ENCODE peak calls at places on chromosomes 7 and 10, in five cellular contexts. One of them, this sample, is unnamed.

GRCh38 chr10:35011771-35012191 is 78.4 kb downstream of the CUL2 start:
- DNase-seq in GM23338: no peak
- DNase-seq in PC-9: peak
- DNase-seq in cardiac muscle cell: peak
- DNase-seq in CD4-positive, alpha-beta T cell: peak
- DNase-seq in this sample: no peak

GRCh38 chr7:140350056-140350455 is 48.3 kb downstream of the SLC37A3 start:
- DNase-seq in cardiac muscle cell: no peak
- DNase-seq in GM23338: no peak
- DNase-seq in PC-9: no peak
- DNase-seq in CD4-positive, alpha-beta T cell: no peak
- DNase-seq in this sample: no peak

GRCh38 chr10:72086466-72087391 is 1.6 kb downstream of the SPOCK2 start:
- DNase-seq in GM23338: peak
- DNase-seq in PC-9: no peak
- DNase-seq in CD4-positive, alpha-beta T cell: peak
- DNase-seq in cardiac muscle cell: no peak
- DNase-seq in this sample: no peak

GRCh38 chr10:6737758-6738463 is 157.8 kb upstream of the PRKCQ start:
- DNase-seq in PC-9: peak
- DNase-seq in GM23338: no peak
- DNase-seq in cardiac muscle cell: no peak
- DNase-seq in CD4-positive, alpha-beta T cell: no peak
- DNase-seq in this sample: no peak

GRCh38 chr7:41010967-41011366 is 691.9 kb downstream of the INHBA start:
- DNase-seq in cardiac muscle cell: peak
- DNase-seq in GM23338: no peak
- DNase-seq in CD4-positive, alpha-beta T cell: no peak
- DNase-seq in PC-9: no peak
- DNase-seq in this sample: no peak

GRCh38 chr10:88652621-88653020 is 11.6 kb upstream of the LIPF start:
- DNase-seq in PC-9: no peak
- DNase-seq in CD4-positive, alpha-beta T cell: no peak
- DNase-seq in GM23338: no peak
- DNase-seq in cardiac muscle cell: no peak
- DNase-seq in this sample: no peak

GRCh38 chr7:121401896-121402295 is 5.8 kb upstream of the FAM3C start:
- DNase-seq in CD4-positive, alpha-beta T cell: no peak
- DNase-seq in cardiac muscle cell: no peak
- DNase-seq in GM23338: no peak
- DNase-seq in PC-9: no peak
- DNase-seq in this sample: no peak

GRCh38 chr7:148921806-148922205 is 37.7 kb upstream of the EZH2 start:
- DNase-seq in CD4-positive, alpha-beta T cell: no peak
- DNase-seq in GM23338: no peak
- DNase-seq in PC-9: no peak
- DNase-seq in cardiac muscle cell: no peak
- DNase-seq in this sample: no peak

GRCh38 chr10:98246911-98247820 is 20.8 kb downstream of the LOXL4 start:
- DNase-seq in CD4-positive, alpha-beta T cell: no peak
- DNase-seq in GM23338: no peak
- DNase-seq in cardiac muscle cell: no peak
- DNase-seq in PC-9: no peak
- DNase-seq in this sample: no peak

GRCh38 chr10:3499120-3499519 is 285.9 kb downstream of the KLF6 start:
- DNase-seq in PC-9: no peak
- DNase-seq in cardiac muscle cell: peak
- DNase-seq in CD4-positive, alpha-beta T cell: no peak
- DNase-seq in GM23338: peak
- DNase-seq in this sample: no peak

GRCh38 chr10:125778556-125778955 is 2.9 kb upstream of the MMP21 start:
- DNase-seq in PC-9: no peak
- DNase-seq in GM23338: no peak
- DNase-seq in CD4-positive, alpha-beta T cell: no peak
- DNase-seq in cardiac muscle cell: no peak
- DNase-seq in this sample: no peak

GRCh38 chr7:28939367-28939766 is 18.8 kb downstream of the TRIL start:
- DNase-seq in CD4-positive, alpha-beta T cell: no peak
- DNase-seq in cardiac muscle cell: no peak
- DNase-seq in PC-9: no peak
- DNase-seq in GM23338: no peak
- DNase-seq in this sample: no peak

GRCh38 chr10:58464956-58465355 is 47.7 kb upstream of the BICC1 start:
- DNase-seq in CD4-positive, alpha-beta T cell: no peak
- DNase-seq in cardiac muscle cell: no peak
- DNase-seq in GM23338: peak
- DNase-seq in PC-9: no peak
- DNase-seq in this sample: no peak

GRCh38 chr10:80046629-80047441 is 31.6 kb upstream of the TMEM254 start:
- DNase-seq in GM23338: peak
- DNase-seq in PC-9: peak
- DNase-seq in CD4-positive, alpha-beta T cell: peak
- DNase-seq in cardiac muscle cell: peak
- DNase-seq in this sample: peak

GRCh38 chr10:96840841-96841518 is 8.9 kb downstream of the LCOR start:
- DNase-seq in cardiac muscle cell: peak
- DNase-seq in PC-9: peak
- DNase-seq in CD4-positive, alpha-beta T cell: no peak
- DNase-seq in GM23338: no peak
- DNase-seq in this sample: no peak

GRCh38 chr7:63023182-63023787 is 975.4 kb upstream of the ZNF722 start:
- DNase-seq in GM23338: no peak
- DNase-seq in CD4-positive, alpha-beta T cell: no peak
- DNase-seq in cardiac muscle cell: no peak
- DNase-seq in PC-9: no peak
- DNase-seq in this sample: no peak

GRCh38 chr7:43077732-43078391 is 34.6 kb upstream of the HECW1 start:
- DNase-seq in cardiac muscle cell: peak
- DNase-seq in CD4-positive, alpha-beta T cell: no peak
- DNase-seq in GM23338: peak
- DNase-seq in PC-9: no peak
- DNase-seq in this sample: no peak

GRCh38 chr10:60123172-60123571 is 216.8 kb upstream of the CCDC6 start:
- DNase-seq in cardiac muscle cell: peak
- DNase-seq in PC-9: peak
- DNase-seq in GM23338: no peak
- DNase-seq in CD4-positive, alpha-beta T cell: no peak
- DNase-seq in this sample: no peak

GRCh38 chr10:112346774-112347173 is 27.1 kb upstream of the ACSL5 start:
- DNase-seq in PC-9: no peak
- DNase-seq in CD4-positive, alpha-beta T cell: no peak
- DNase-seq in GM23338: no peak
- DNase-seq in cardiac muscle cell: no peak
- DNase-seq in this sample: no peak

GRCh38 chr7:134755422-134756022 is 23.9 kb upstream of the CALD1 start:
- DNase-seq in CD4-positive, alpha-beta T cell: peak
- DNase-seq in PC-9: no peak
- DNase-seq in GM23338: no peak
- DNase-seq in cardiac muscle cell: peak
- DNase-seq in this sample: peak

GRCh38 chr10:126907423-126907970 is 2.3 kb downstream of the DOCK1 start:
- DNase-seq in cardiac muscle cell: no peak
- DNase-seq in CD4-positive, alpha-beta T cell: no peak
- DNase-seq in GM23338: peak
- DNase-seq in PC-9: no peak
- DNase-seq in this sample: no peak
- TF ChIP-seq CTCF in cardiac muscle cell: no peak
- TF ChIP-seq CTCF in CD4-positive, alpha-beta T cell: no peak
- TF ChIP-seq CTCF in GM23338: no peak
- TF ChIP-seq CTCF in PC-9: no peak
- TF ChIP-seq CTCF in this sample: peak

GRCh38 chr10:64430690-64431323 is 909.6 kb downstream of the REEP3 start:
- DNase-seq in CD4-positive, alpha-beta T cell: no peak
- DNase-seq in PC-9: no peak
- DNase-seq in GM23338: peak
- DNase-seq in cardiac muscle cell: peak
- DNase-seq in this sample: peak
- TF ChIP-seq CTCF in CD4-positive, alpha-beta T cell: no peak
- TF ChIP-seq CTCF in PC-9: peak
- TF ChIP-seq CTCF in GM23338: peak
- TF ChIP-seq CTCF in cardiac muscle cell: peak
- TF ChIP-seq CTCF in this sample: peak

GRCh38 chr10:93074137-93074596 is 474 bp downstream of the CYP26A1 start:
- DNase-seq in GM23338: peak
- DNase-seq in PC-9: no peak
- DNase-seq in cardiac muscle cell: no peak
- DNase-seq in CD4-positive, alpha-beta T cell: no peak
- DNase-seq in this sample: no peak
- TF ChIP-seq CTCF in GM23338: peak
- TF ChIP-seq CTCF in PC-9: no peak
- TF ChIP-seq CTCF in cardiac muscle cell: no peak
- TF ChIP-seq CTCF in CD4-positive, alpha-beta T cell: no peak
- TF ChIP-seq CTCF in this sample: no peak

GRCh38 chr7:133739817-133740216 is 387.3 kb upstream of the LRGUK start:
- DNase-seq in GM23338: no peak
- DNase-seq in CD4-positive, alpha-beta T cell: no peak
- DNase-seq in cardiac muscle cell: no peak
- DNase-seq in PC-9: no peak
- DNase-seq in this sample: no peak

GRCh38 chr7:133741703-133742102 is 385.4 kb upstream of the LRGUK start:
- DNase-seq in PC-9: no peak
- DNase-seq in cardiac muscle cell: no peak
- DNase-seq in GM23338: no peak
- DNase-seq in CD4-positive, alpha-beta T cell: no peak
- DNase-seq in this sample: no peak

GRCh38 chr7:133741078-133741477 is 386.1 kb upstream of the LRGUK start:
- DNase-seq in cardiac muscle cell: no peak
- DNase-seq in GM23338: no peak
- DNase-seq in PC-9: no peak
- DNase-seq in CD4-positive, alpha-beta T cell: no peak
- DNase-seq in this sample: no peak

GRCh38 chr7:133744451-133744850 is 382.7 kb upstream of the LRGUK start:
- DNase-seq in PC-9: no peak
- DNase-seq in cardiac muscle cell: no peak
- DNase-seq in CD4-positive, alpha-beta T cell: no peak
- DNase-seq in GM23338: no peak
- DNase-seq in this sample: no peak

DNA sequence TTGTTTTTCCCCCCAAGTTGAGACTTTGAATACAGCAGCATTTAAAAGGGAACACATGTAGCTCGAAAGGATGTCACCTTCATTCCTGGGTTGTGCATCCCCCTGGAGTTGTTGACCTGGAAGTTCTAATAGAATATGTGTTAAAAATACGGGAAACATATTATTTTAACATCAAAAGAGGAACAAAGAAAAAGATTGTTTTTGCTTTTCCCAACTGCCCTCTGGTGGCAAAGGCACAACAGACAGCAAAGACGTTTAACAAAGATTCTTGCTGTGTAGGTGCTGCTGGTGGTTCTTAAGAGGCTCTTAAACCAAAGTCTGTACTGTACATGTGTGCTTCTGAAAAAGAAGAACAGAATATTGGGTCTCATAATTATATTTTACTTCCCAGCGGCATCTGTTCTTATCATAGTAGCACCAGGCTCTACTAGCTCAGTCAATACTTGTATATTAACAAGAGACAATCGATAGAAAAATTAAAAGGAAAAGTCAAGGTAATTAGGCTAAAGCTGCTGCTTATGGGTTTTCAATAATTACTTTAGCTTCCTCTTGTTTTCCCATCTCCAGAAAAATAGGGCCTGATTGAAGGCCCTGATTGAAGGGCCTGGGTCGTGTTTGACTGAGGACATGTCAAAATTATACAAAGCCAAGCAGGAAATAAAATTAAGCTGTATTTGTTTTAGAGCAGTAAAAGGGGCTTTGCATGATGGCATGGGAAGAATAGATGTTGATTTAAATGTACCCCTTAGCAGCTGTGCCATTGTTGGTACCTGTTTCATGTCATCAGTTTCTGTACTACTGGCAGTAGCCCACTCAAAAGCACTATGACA is 384.2 kb upstream of the LRGUK start:
- DNase-seq in cardiac muscle cell: peak
- DNase-seq in CD4-positive, alpha-beta T cell: no peak
- DNase-seq in GM23338: peak
- DNase-seq in PC-9: no peak
- DNase-seq in this sample: peak
- TF ChIP-seq CTCF in cardiac muscle cell: peak
- TF ChIP-seq CTCF in CD4-positive, alpha-beta T cell: no peak
- TF ChIP-seq CTCF in GM23338: peak
- TF ChIP-seq CTCF in PC-9: peak
- TF ChIP-seq CTCF in this sample: peak

GRCh38 chr10:36465604-36466379 is 659.6 kb upstream of the ANKRD30A start:
- DNase-seq in PC-9: no peak
- DNase-seq in GM23338: no peak
- DNase-seq in CD4-positive, alpha-beta T cell: no peak
- DNase-seq in cardiac muscle cell: no peak
- DNase-seq in this sample: no peak
- TF ChIP-seq CTCF in PC-9: no peak
- TF ChIP-seq CTCF in GM23338: no peak
- TF ChIP-seq CTCF in CD4-positive, alpha-beta T cell: no peak
- TF ChIP-seq CTCF in cardiac muscle cell: no peak
- TF ChIP-seq CTCF in this sample: no peak

GRCh38 chr7:17651296-17651695 is 289.0 kb downstream of the SNX13 start:
- DNase-seq in PC-9: no peak
- DNase-seq in cardiac muscle cell: peak
- DNase-seq in CD4-positive, alpha-beta T cell: no peak
- DNase-seq in GM23338: no peak
- DNase-seq in this sample: no peak

GRCh38 chr7:17646181-17646956 is 293.9 kb downstream of the SNX13 start:
- DNase-seq in PC-9: peak
- DNase-seq in CD4-positive, alpha-beta T cell: no peak
- DNase-seq in cardiac muscle cell: peak
- DNase-seq in GM23338: peak
- DNase-seq in this sample: no peak

GRCh38 chr7:17654940-17655339 is 285.4 kb downstream of the SNX13 start:
- DNase-seq in cardiac muscle cell: no peak
- DNase-seq in PC-9: no peak
- DNase-seq in CD4-positive, alpha-beta T cell: no peak
- DNase-seq in GM23338: no peak
- DNase-seq in this sample: no peak

GRCh38 chr7:17651926-17652385 is 288.3 kb downstream of the SNX13 start:
- DNase-seq in CD4-positive, alpha-beta T cell: no peak
- DNase-seq in GM23338: no peak
- DNase-seq in PC-9: no peak
- DNase-seq in cardiac muscle cell: peak
- DNase-seq in this sample: no peak
- TF ChIP-seq CTCF in CD4-positive, alpha-beta T cell: no peak
- TF ChIP-seq CTCF in GM23338: no peak
- TF ChIP-seq CTCF in PC-9: no peak
- TF ChIP-seq CTCF in cardiac muscle cell: peak
- TF ChIP-seq CTCF in this sample: no peak

GRCh38 chr10:61779950-61780659 is 117.4 kb downstream of the CABCOCO1 start:
- DNase-seq in cardiac muscle cell: peak
- DNase-seq in GM23338: no peak
- DNase-seq in CD4-positive, alpha-beta T cell: no peak
- DNase-seq in PC-9: peak
- DNase-seq in this sample: no peak
- TF ChIP-seq CTCF in cardiac muscle cell: no peak
- TF ChIP-seq CTCF in GM23338: no peak
- TF ChIP-seq CTCF in CD4-positive, alpha-beta T cell: no peak
- TF ChIP-seq CTCF in PC-9: no peak
- TF ChIP-seq CTCF in this sample: no peak

This sample was measured in neural crest cell.